ENCODE peak calls at places on chromosomes 3 and 15, in nine cellular contexts. O is AG09319; D is activated CD4-positive, alpha-beta T cell treated with anti-CD3 and anti-CD28 coated beads, Interleukin-2, amount 50 U/mL, for 48 hours; P is stimulated activated CD8-positive, alpha-beta memory T cell treated with anti-CD3 and anti-CD28 coated beads, Interleukin-12 subunit alpha, Interleukin-12 subunit beta, amount 100 ng/mL, for 4 hours; Y is CD8-positive, alpha-beta memory T cell; T is NCI-H1417; Z is globus pallidus; X is HFFc6; R is GM12892. V is an unnamed sample.

GRCh38 chr15:93566777-93567176 is 477.8 kb upstream of the RGMA start:
- DNase-seq in Z (no peak), D (no peak), P (no peak), X (no peak), T (no peak), R (no peak), O (no peak), Y (no peak), V (no peak)

GRCh38 chr3:124594581-124594980 is 135.7 kb upstream of the UMPS start:
- DNase-seq in O (no peak), Z (no peak), D (no peak), Y (no peak), P (no peak), T (no peak), R (no peak), X (no peak), V (no peak)

GRCh38 chr3:123757281-123757940 is 126.7 kb downstream of the MYLK start:
- DNase-seq in T (no peak), Y (no peak), P (no peak), X (no peak), O (no peak), Z (peak), D (no peak), R (no peak), V (no peak)

GRCh38 chr15:68629519-68630204 is 50.9 kb downstream of the CORO2B start:
- DNase-seq in D (no peak), X (no peak), Y (no peak), Z (no peak), O (no peak), P (no peak), R (no peak), T (no peak), V (no peak)

GRCh38 chr3:129413687-129414506 is 14.5 kb downstream of the EFCAB12 start:
- DNase-seq in R (no peak), Z (no peak), O (peak), Y (no peak), T (no peak), D (no peak), P (no peak), X (peak), V (no peak)

GRCh38 chr3:156742401-156742800 is 68.0 kb downstream of the TIPARP start:
- DNase-seq in Z (no peak), D (no peak), P (no peak), O (no peak), X (no peak), T (no peak), R (no peak), Y (no peak), V (no peak)

GRCh38 chr3:155188036-155188435 is 105.4 kb downstream of the STRIT1 start:
- DNase-seq in X (no peak), P (no peak), D (no peak), T (no peak), Z (no peak), O (peak), R (no peak), Y (no peak), V (no peak)

GRCh38 chr3:87426916-87427315 is 150.5 kb upstream of the POU1F1 start:
- DNase-seq in Y (no peak), P (no peak), D (no peak), O (no peak), Z (no peak), X (peak), T (no peak), R (no peak), V (no peak)

GRCh38 chr15:80684697-80685096 is 10.4 kb upstream of the ABHD17C start:
- DNase-seq in O (no peak), R (no peak), P (no peak), T (no peak), Z (no peak), D (no peak), X (no peak), Y (no peak), V (no peak)

GRCh38 chr3:24160424-24160823 is 215.3 kb downstream of the NR1D2 start:
- DNase-seq in P (no peak), T (no peak), R (no peak), Y (no peak), D (no peak), O (no peak), X (peak), Z (no peak), V (no peak)

GRCh38 chr3:27666708-27667107 is 55.4 kb downstream of the EOMES start:
- DNase-seq in R (no peak), Y (no peak), P (no peak), T (no peak), Z (peak), O (peak), X (peak), D (no peak), V (no peak)

GRCh38 chr15:51281368-51281967 is 56.9 kb downstream of the CYP19A1 start:
- DNase-seq in T (peak), X (peak), R (peak), Y (no peak), Z (peak), P (no peak), D (peak), O (peak), V (no peak)

GRCh38 chr15:66617137-66618090 is 51.6 kb upstream of the LCTL start:
- DNase-seq in Z (peak), R (no peak), X (peak), T (no peak), P (no peak), Y (no peak), O (peak), D (no peak), V (no peak)

GRCh38 chr15:74420193-74420905 is 13.4 kb downstream of the SEMA7A start:
- DNase-seq in O (no peak), P (no peak), Z (no peak), R (no peak), X (peak), Y (no peak), D (no peak), T (no peak), V (no peak)

GRCh38 chr3:12886106-12886679 is 44.8 kb upstream of the RPL32 start:
- DNase-seq in Y (no peak), R (no peak), X (no peak), P (no peak), T (no peak), O (no peak), Z (no peak), D (peak), V (no peak)

GRCh38 chr15:81301815-81302399 is 22.0 kb downstream of the STARD5 start:
- DNase-seq in Y (no peak), O (no peak), P (no peak), Z (peak), D (peak), T (peak), X (no peak), R (peak), V (no peak)

GRCh38 chr3:73603771-73604171 is 21.0 kb downstream of the PDZRN3 start:
- DNase-seq in X (peak), Z (no peak), R (no peak), Y (no peak), O (no peak), T (no peak), P (no peak), D (no peak), V (no peak)

V was measured in type B pancreatic cell.